ENCODE peak calls at places on chromosome 14, in six cellular contexts. One of them, this sample, is unnamed.

GRCh38 chr14:83041224-83041623 is 1507.6 kb upstream of the SEL1L start:
- DNase-seq in HCT116: no peak
- DNase-seq in cardiac muscle cell: no peak
- DNase-seq in tibial artery: no peak
- DNase-seq in upper lobe of left lung: no peak
- DNase-seq in psoas muscle: no peak
- DNase-seq in this sample: no peak

GRCh38 chr14:71355324-71356201 is 448.3 kb downstream of the PCNX1 start:
- DNase-seq in upper lobe of left lung: peak; percentile 49
- DNase-seq in psoas muscle: no peak
- DNase-seq in cardiac muscle cell: peak; percentile 83
- DNase-seq in HCT116: no peak
- DNase-seq in tibial artery: peak; percentile 76
- DNase-seq in this sample: peak; percentile 92

GRCh38 chr14:86723254-86723624 is 1193.3 kb downstream of the FLRT2 start:
- DNase-seq in cardiac muscle cell: no peak
- DNase-seq in psoas muscle: no peak
- DNase-seq in upper lobe of left lung: no peak
- DNase-seq in tibial artery: no peak
- DNase-seq in HCT116: no peak
- DNase-seq in this sample: no peak

GRCh38 chr14:52951730-52952481 is 1.1 kb upstream of the FERMT2 start:
- DNase-seq in tibial artery: peak; percentile 76
- DNase-seq in cardiac muscle cell: peak; percentile 87
- DNase-seq in psoas muscle: peak; percentile 44
- DNase-seq in HCT116: peak; percentile 61
- DNase-seq in upper lobe of left lung: peak; percentile 49
- DNase-seq in this sample: peak; percentile 86

GRCh38 chr14:104866451-104867370 is 1.6 kb downstream of the CEP170B start:
- DNase-seq in tibial artery: no peak
- DNase-seq in HCT116: no peak
- DNase-seq in upper lobe of left lung: no peak
- DNase-seq in psoas muscle: no peak
- DNase-seq in cardiac muscle cell: no peak
- DNase-seq in this sample: no peak

GRCh38 chr14:61891810-61892209 is 129.6 kb downstream of the SNAPC1 start:
- DNase-seq in tibial artery: no peak
- DNase-seq in cardiac muscle cell: no peak
- DNase-seq in upper lobe of left lung: no peak
- DNase-seq in psoas muscle: no peak
- DNase-seq in HCT116: no peak
- DNase-seq in this sample: no peak

GRCh38 chr14:74952697-74953484 is 2.5 kb downstream of the PGF start:
- DNase-seq in upper lobe of left lung: no peak
- DNase-seq in cardiac muscle cell: no peak
- DNase-seq in psoas muscle: no peak
- DNase-seq in tibial artery: no peak
- DNase-seq in HCT116: no peak
- DNase-seq in this sample: no peak

GRCh38 chr14:70785556-70785955 is 23.8 kb downstream of the MAP3K9 start:
- DNase-seq in upper lobe of left lung: no peak
- DNase-seq in cardiac muscle cell: no peak
- DNase-seq in psoas muscle: no peak
- DNase-seq in HCT116: no peak
- DNase-seq in tibial artery: no peak
- DNase-seq in this sample: no peak

GRCh38 chr14:93114068-93114710 is 1.5 kb downstream of the ITPK1 start:
- DNase-seq in HCT116: no peak
- DNase-seq in psoas muscle: no peak
- DNase-seq in upper lobe of left lung: no peak
- DNase-seq in tibial artery: no peak
- DNase-seq in cardiac muscle cell: no peak
- DNase-seq in this sample: no peak

GRCh38 chr14:104864267-104865068 is 600 bp upstream of the CEP170B start:
- DNase-seq in HCT116: peak; percentile 33
- DNase-seq in tibial artery: peak; percentile 71
- DNase-seq in upper lobe of left lung: peak; percentile 69
- DNase-seq in cardiac muscle cell: peak; percentile 10
- DNase-seq in psoas muscle: peak; percentile 31
- DNase-seq in this sample: no peak

GRCh38 chr14:68377459-68377858 is 415.4 kb downstream of the ZFP36L1 start:
- DNase-seq in psoas muscle: peak; percentile 41
- DNase-seq in cardiac muscle cell: peak; percentile 81
- DNase-seq in tibial artery: peak; percentile 76
- DNase-seq in upper lobe of left lung: peak; percentile 73
- DNase-seq in HCT116: no peak
- DNase-seq in this sample: peak; percentile 62

GRCh38 chr14:52089208-52089607 is 20.3 kb upstream of the NID2 start:
- DNase-seq in tibial artery: no peak
- DNase-seq in cardiac muscle cell: no peak
- DNase-seq in psoas muscle: no peak
- DNase-seq in HCT116: no peak
- DNase-seq in upper lobe of left lung: no peak
- DNase-seq in this sample: peak; percentile 67

GRCh38 chr14:23483216-23483854 is 13.8 kb downstream of the NGDN start:
- DNase-seq in HCT116: no peak
- DNase-seq in psoas muscle: no peak
- DNase-seq in tibial artery: no peak
- DNase-seq in upper lobe of left lung: no peak
- DNase-seq in cardiac muscle cell: peak; percentile 37
- DNase-seq in this sample: no peak

GRCh38 chr14:42508209-42508946 is 901.7 kb downstream of the LRFN5 start:
- DNase-seq in cardiac muscle cell: no peak
- DNase-seq in HCT116: no peak
- DNase-seq in upper lobe of left lung: no peak
- DNase-seq in tibial artery: no peak
- DNase-seq in psoas muscle: no peak
- DNase-seq in this sample: no peak

GRCh38 chr14:83172363-83172762 is 1638.7 kb upstream of the SEL1L start:
- DNase-seq in psoas muscle: no peak
- DNase-seq in cardiac muscle cell: no peak
- DNase-seq in tibial artery: no peak
- DNase-seq in upper lobe of left lung: no peak
- DNase-seq in HCT116: no peak
- DNase-seq in this sample: no peak

DNA sequence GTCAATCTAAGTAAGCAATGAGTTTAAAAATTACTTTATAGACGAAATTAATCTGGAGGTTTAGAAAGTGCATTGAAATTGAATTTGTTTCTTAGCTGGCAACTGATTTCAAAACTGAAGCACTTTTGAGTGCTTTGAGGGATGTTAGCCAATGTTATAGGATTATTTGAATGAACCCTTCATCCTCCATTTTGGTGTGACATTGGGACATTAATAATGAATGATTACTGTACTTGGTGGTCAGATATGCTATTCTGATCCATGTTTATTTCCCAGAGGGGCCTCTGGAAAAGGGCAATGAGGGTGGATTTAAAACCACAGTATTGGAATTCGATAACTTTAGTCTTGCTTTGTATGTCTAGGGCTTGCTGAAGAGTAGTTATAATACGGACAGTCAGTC is 183.2 kb downstream of the AKAP6 start:
- DNase-seq in upper lobe of left lung: no peak
- DNase-seq in cardiac muscle cell: no peak
- DNase-seq in psoas muscle: no peak
- DNase-seq in tibial artery: no peak
- DNase-seq in HCT116: no peak
- DNase-seq in this sample: no peak
- TF ChIP-seq CTCF in upper lobe of left lung: no peak
- TF ChIP-seq CTCF in cardiac muscle cell: no peak
- TF ChIP-seq CTCF in psoas muscle: no peak
- TF ChIP-seq CTCF in tibial artery: no peak
- TF ChIP-seq CTCF in HCT116: no peak
- TF ChIP-seq CTCF in this sample: no peak

GRCh38 chr14:59481407-59482119 is 2.6 kb downstream of the L3HYPDH start:
- DNase-seq in tibial artery: no peak
- DNase-seq in upper lobe of left lung: no peak
- DNase-seq in cardiac muscle cell: peak; percentile 76
- DNase-seq in HCT116: no peak
- DNase-seq in psoas muscle: no peak
- DNase-seq in this sample: peak; percentile 85
- H3K4me3 ChIP-seq in tibial artery: peak overlapping the region; percentile 88
- H3K4me3 ChIP-seq in upper lobe of left lung: no peak overlapping the region
- H3K4me3 ChIP-seq in cardiac muscle cell: no peak overlapping the region
- H3K4me3 ChIP-seq in HCT116: peak overlapping the region; percentile 93
- H3K4me3 ChIP-seq in psoas muscle: peak overlapping the region; percentile 93
- H3K4me3 ChIP-seq in this sample: peak overlapping the region; percentile 95

DNA sequence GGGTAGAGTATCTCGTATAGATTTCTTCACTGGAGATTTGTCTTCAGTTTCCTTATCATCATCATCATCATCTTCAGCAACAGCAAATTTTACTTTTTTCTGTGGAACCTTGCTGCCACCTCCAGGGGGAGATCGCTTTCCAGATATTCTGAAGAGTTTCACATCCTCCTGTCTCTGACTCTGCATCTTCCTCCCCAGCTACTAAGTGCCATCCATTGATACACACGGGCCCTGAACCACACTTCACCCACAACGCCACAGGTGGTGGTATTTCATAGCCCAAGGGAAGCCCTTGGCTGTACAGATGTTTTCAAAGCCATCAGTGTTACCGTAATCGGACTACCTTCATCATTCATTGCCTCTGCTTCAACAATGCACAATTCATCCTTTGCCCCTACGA is 82.2 kb downstream of the PPP2R5C start:
- DNase-seq in psoas muscle: no peak
- DNase-seq in tibial artery: no peak
- DNase-seq in cardiac muscle cell: no peak
- DNase-seq in HCT116: no peak
- DNase-seq in upper lobe of left lung: no peak
- DNase-seq in this sample: no peak
- TF ChIP-seq CTCF in psoas muscle: peak; percentile 43
- TF ChIP-seq CTCF in tibial artery: no peak
- TF ChIP-seq CTCF in cardiac muscle cell: no peak
- TF ChIP-seq CTCF in HCT116: peak; percentile 15
- TF ChIP-seq CTCF in upper lobe of left lung: peak; percentile 27
- TF ChIP-seq CTCF in this sample: peak; percentile 22

GRCh38 chr14:65303185-65303901 is 109.2 kb upstream of the FUT8 start:
- DNase-seq in psoas muscle: no peak
- DNase-seq in cardiac muscle cell: peak; percentile 20
- DNase-seq in tibial artery: no peak
- DNase-seq in upper lobe of left lung: peak; percentile 56
- DNase-seq in HCT116: no peak
- DNase-seq in this sample: peak; percentile 61
- H3K4me3 ChIP-seq in psoas muscle: no peak overlapping the region
- H3K4me3 ChIP-seq in cardiac muscle cell: no peak overlapping the region
- H3K4me3 ChIP-seq in tibial artery: no peak overlapping the region
- H3K4me3 ChIP-seq in upper lobe of left lung: no peak overlapping the region
- H3K4me3 ChIP-seq in HCT116: no peak overlapping the region
- H3K4me3 ChIP-seq in this sample: no peak overlapping the region

GRCh38 chr14:99166506-99166905 is 105.5 kb downstream of the BCL11B start:
- DNase-seq in cardiac muscle cell: no peak
- DNase-seq in HCT116: no peak
- DNase-seq in tibial artery: no peak
- DNase-seq in upper lobe of left lung: no peak
- DNase-seq in psoas muscle: no peak
- DNase-seq in this sample: no peak

GRCh38 chr14:99164712-99165111 is 107.3 kb downstream of the BCL11B start:
- DNase-seq in tibial artery: no peak
- DNase-seq in HCT116: no peak
- DNase-seq in upper lobe of left lung: no peak
- DNase-seq in psoas muscle: no peak
- DNase-seq in cardiac muscle cell: no peak
- DNase-seq in this sample: no peak

GRCh38 chr14:99159341-99160340 is 112.4 kb downstream of the BCL11B start:
- DNase-seq in psoas muscle: no peak
- DNase-seq in HCT116: no peak
- DNase-seq in cardiac muscle cell: no peak
- DNase-seq in upper lobe of left lung: peak; percentile 18
- DNase-seq in tibial artery: no peak
- DNase-seq in this sample: no peak

GRCh38 chr14:99158646-99159165 is 113.3 kb downstream of the BCL11B start:
- DNase-seq in cardiac muscle cell: no peak
- DNase-seq in psoas muscle: no peak
- DNase-seq in HCT116: no peak
- DNase-seq in tibial artery: no peak
- DNase-seq in upper lobe of left lung: peak; percentile 9
- DNase-seq in this sample: no peak

GRCh38 chr14:99163446-99163845 is 108.6 kb downstream of the BCL11B start:
- DNase-seq in HCT116: no peak
- DNase-seq in cardiac muscle cell: no peak
- DNase-seq in psoas muscle: no peak
- DNase-seq in upper lobe of left lung: no peak
- DNase-seq in tibial artery: no peak
- DNase-seq in this sample: no peak
- TF ChIP-seq CTCF in HCT116: no peak
- TF ChIP-seq CTCF in cardiac muscle cell: no peak
- TF ChIP-seq CTCF in psoas muscle: no peak
- TF ChIP-seq CTCF in upper lobe of left lung: no peak
- TF ChIP-seq CTCF in tibial artery: no peak
- TF ChIP-seq CTCF in this sample: no peak

DNA sequence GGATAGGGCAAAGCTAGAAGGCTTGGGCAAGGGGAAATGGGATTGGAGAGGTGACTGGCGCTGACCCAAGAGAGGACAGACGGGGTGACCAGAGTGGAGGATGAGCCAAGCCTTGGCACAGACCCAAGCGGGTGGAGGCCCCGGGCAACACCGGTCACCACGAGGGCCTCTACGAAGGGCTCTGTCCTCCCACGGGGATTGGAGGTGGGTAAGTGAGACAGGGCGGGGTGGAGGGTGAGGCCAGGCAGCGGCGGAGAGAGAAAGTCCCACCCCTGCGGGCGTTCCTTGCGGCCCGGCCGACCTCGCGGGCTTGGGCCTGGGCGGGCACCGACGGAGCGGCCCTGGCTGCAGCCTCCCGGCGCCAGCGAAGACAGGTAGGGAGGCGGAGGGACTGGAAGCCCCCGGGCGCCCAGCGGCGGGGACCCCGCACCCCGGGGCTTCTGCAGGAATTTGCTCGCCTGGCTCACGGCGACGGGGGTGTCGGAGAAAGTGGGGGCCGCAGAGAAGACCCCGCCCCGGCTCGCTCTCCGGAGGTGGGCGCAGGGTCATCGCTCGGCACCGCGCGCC is at the start of gene PAPLN:
- DNase-seq in HCT116: peak; percentile 8
- DNase-seq in psoas muscle: peak; percentile 44
- DNase-seq in upper lobe of left lung: peak; percentile 53
- DNase-seq in cardiac muscle cell: peak; percentile 53
- DNase-seq in tibial artery: no peak
- DNase-seq in this sample: no peak
- H3K4me3 ChIP-seq in HCT116: peak within 1 kb of the TSS; percentile 75
- H3K4me3 ChIP-seq in psoas muscle: peak within 1 kb of the TSS; percentile 63
- H3K4me3 ChIP-seq in upper lobe of left lung: peak within 1 kb of the TSS; percentile 4
- H3K4me3 ChIP-seq in cardiac muscle cell: peak within 1 kb of the TSS; percentile 27
- H3K4me3 ChIP-seq in tibial artery: peak within 1 kb of the TSS; percentile 55
- H3K4me3 ChIP-seq in this sample: peak within 1 kb of the TSS; percentile 28

DNA sequence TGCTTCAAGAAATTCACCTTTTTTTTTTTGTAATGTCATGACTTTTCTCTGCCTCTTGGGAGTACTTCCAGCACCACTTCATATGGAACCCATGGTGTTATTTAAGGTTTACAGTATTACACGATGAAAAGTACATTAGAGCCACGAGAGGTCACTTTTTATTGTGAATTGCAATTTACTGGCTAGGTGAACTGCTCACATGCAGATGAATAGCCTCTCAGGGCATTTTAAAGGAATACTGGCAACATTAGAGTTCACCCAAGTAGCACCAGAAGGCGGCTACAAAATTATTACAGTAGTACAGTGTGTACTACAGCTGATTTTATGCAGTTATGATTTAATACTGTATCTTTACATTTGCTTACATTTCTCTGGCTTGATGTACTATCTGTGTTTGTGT is 99.1 kb upstream of the PPP4R3A start:
- DNase-seq in upper lobe of left lung: no peak
- DNase-seq in HCT116: no peak
- DNase-seq in psoas muscle: no peak
- DNase-seq in tibial artery: no peak
- DNase-seq in cardiac muscle cell: no peak
- DNase-seq in this sample: no peak
- TF ChIP-seq CTCF in upper lobe of left lung: no peak
- TF ChIP-seq CTCF in HCT116: no peak
- TF ChIP-seq CTCF in psoas muscle: no peak
- TF ChIP-seq CTCF in tibial artery: no peak
- TF ChIP-seq CTCF in cardiac muscle cell: no peak
- TF ChIP-seq CTCF in this sample: no peak